ENCODE peak calls at places on chromosome 12, in four cellular contexts. A is DMS79 treated with DMSO at 0.1 percent for 48 hours, V is GOT3, W is fibroblast of the conjunctiva. O is an unnamed sample.

GRCh38 chr12:15584366-15585041 is 204.7 kb downstream of the EPS8 start:
- DNase-seq in A (peak), W (peak), V (no peak), O (no peak)

GRCh38 chr12:56880416-56881035 is 53.7 kb downstream of the SDR9C7 start:
- DNase-seq in V (no peak), W (no peak), A (no peak), O (no peak)

GRCh38 chr12:88472248-88472647 is 108.0 kb downstream of the KITLG start:
- DNase-seq in V (no peak), A (no peak), W (peak), O (no peak)

GRCh38 chr12:87086118-87086891 is 830.1 kb upstream of the MGAT4C start:
- DNase-seq in W (no peak), A (no peak), V (no peak), O (no peak)

GRCh38 chr12:98955284-98955683 is 310.2 kb downstream of the APAF1 start:
- DNase-seq in V (no peak), W (no peak), A (no peak), O (peak)

GRCh38 chr12:31471061-31471460 is 119.9 kb downstream of the DENND5B start:
- DNase-seq in V (no peak), A (peak), W (no peak), O (no peak)

GRCh38 chr12:116761499-116761898 is 23.4 kb downstream of the RNFT2 start:
- DNase-seq in W (no peak), V (no peak), A (no peak), O (no peak)

GRCh38 chr12:4506870-4507269 is 31.8 kb upstream of the RAD51AP1 start:
- DNase-seq in W (no peak), A (no peak), V (no peak), O (no peak)

GRCh38 chr12:6303046-6303445 is 7.4 kb upstream of the PLEKHG6 start:
- DNase-seq in A (no peak), W (no peak), V (no peak), O (no peak)

GRCh38 chr12:18576104-18576622 is 161.6 kb downstream of the PLCZ1 start:
- DNase-seq in W (no peak), A (no peak), V (no peak), O (no peak)

GRCh38 chr12:22979854-22980253 is 354.9 kb downstream of the ETNK1 start:
- DNase-seq in V (no peak), W (no peak), A (no peak), O (no peak)

GRCh38 chr12:74455429-74455828 is 82.2 kb upstream of the ATXN7L3B start:
- DNase-seq in V (no peak), W (no peak), A (no peak), O (no peak)

GRCh38 chr12:49014547-49014946 is 4.0 kb downstream of the PRKAG1 start:
- DNase-seq in W (no peak), V (no peak), A (no peak), O (no peak)

GRCh38 chr12:57497223-57498142 is 9.6 kb downstream of the MARS1 start:
- DNase-seq in V (no peak), A (no peak), W (no peak), O (no peak)